ENCODE peak calls at places on chromosomes 4 and X, in eight cellular contexts. U is NCI-H1694 treated with DMSO at 0.1 percent for 48 hours, T is putamen, I is NCI-H460, B is thoracic aorta, S is ureter, V is SK-N-SH, Y is lower leg skin. Z is an unnamed sample.
A peak's percentile ranks its signal among the peaks of the same experiment; 100 is the strongest.

GRCh38 chrX:37332987-37333658 is 16.0 kb upstream of the PRRG1 start:
- DNase-seq in V (no peak), T (no peak), B (no peak), Y (no peak), I (no peak), U (no peak), S (no peak), Z (no peak)

GRCh38 chrX:121135488-121136207 is 88.2 kb downstream of the GLUD2 start:
- DNase-seq in T (no peak), I (no peak), U (no peak), V (no peak), B (no peak), Y (no peak), S (no peak), Z (no peak)

GRCh38 chrX:6456196-6456595 is 78.7 kb downstream of the VCX3A start:
- DNase-seq in Y (no peak), V (no peak), T (no peak), S (no peak), B (no peak), U (no peak), I (no peak), Z (no peak)

GRCh38 chrX:72128881-72129280 is 2.8 kb downstream of the RTL5 start:
- DNase-seq in I (peak; percentile 5), Y (peak; percentile 82), B (no peak), U (no peak), S (no peak), T (no peak), V (peak; percentile 49), Z (no peak)

GRCh38 chr4:144666539-144667175 is 20.7 kb downstream of the HHIP start:
- DNase-seq in V (no peak), Y (no peak), B (no peak), T (no peak), I (peak; percentile 27), S (no peak), U (no peak), Z (no peak)

GRCh38 chrX:68018248-68019203 is 414.8 kb downstream of the OPHN1 start:
- DNase-seq in V (peak; percentile 12), U (no peak), B (no peak), I (peak; percentile 7), T (no peak), Y (no peak), S (no peak), Z (peak; percentile 22)

GRCh38 chrX:142089193-142089592 is 115.9 kb downstream of the MAGEC2 start:
- DNase-seq in B (no peak), Y (no peak), V (peak; percentile 1), U (peak; percentile 2), T (peak; percentile 13), S (no peak), I (peak; percentile 38), Z (no peak)

GRCh38 chrX:16466640-16467432 is 183.1 kb upstream of the S100G start:
- DNase-seq in U (no peak), I (no peak), Y (no peak), S (no peak), V (no peak), B (no peak), T (no peak), Z (no peak)

GRCh38 chrX:21800344-21800770 is 39.1 kb upstream of the MBTPS2 start:
- DNase-seq in U (no peak), V (no peak), T (no peak), Y (no peak), S (no peak), B (no peak), I (no peak), Z (no peak)

GRCh38 chrX:48713847-48714246 is 17.3 kb downstream of the SUV39H1 start:
- DNase-seq in Y (no peak), I (no peak), U (no peak), S (no peak), T (no peak), B (no peak), V (no peak), Z (no peak)

GRCh38 chr4:602559-602942 is 22.8 kb upstream of the PDE6B start:
- DNase-seq in Y (peak; percentile 90), V (peak; percentile 79), S (no peak), T (no peak), U (peak; percentile 21), I (peak; percentile 27), B (no peak), Z (peak; percentile 85)

GRCh38 chr4:109009909-109010308 is 247.1 kb upstream of the ETNPPL start:
- DNase-seq in Y (no peak), U (peak; percentile 5), T (no peak), B (no peak), S (no peak), V (peak; percentile 20), I (no peak), Z (no peak)

GRCh38 chrX:46381630-46382029 is 163.6 kb downstream of the ZNF674 start:
- DNase-seq in V (no peak), U (no peak), S (no peak), Y (no peak), B (no peak), I (peak; percentile 12), T (no peak), Z (no peak)

GRCh38 chr4:54063224-54063623 is 1.2 kb downstream of the CHIC2 start:
- DNase-seq in V (no peak), B (no peak), S (no peak), U (no peak), I (no peak), T (no peak), Y (no peak), Z (no peak)